ENCODE peak calls at places on chromosome 1, in six cellular contexts. One of them, this sample, is unnamed.

GRCh38 chr1:65459397-65459768 is 38.9 kb downstream of the LEPR start:
- DNase-seq in A549: no peak
- DNase-seq in tibial nerve: no peak
- DNase-seq in stomach: no peak
- DNase-seq in breast epithelium: no peak
- DNase-seq in spleen: no peak
- DNase-seq in this sample: no peak

GRCh38 chr1:221620437-221621384 is 121.2 kb downstream of the DUSP10 start:
- DNase-seq in spleen: no peak
- DNase-seq in stomach: no peak
- DNase-seq in breast epithelium: peak; percentile 39
- DNase-seq in tibial nerve: no peak
- DNase-seq in A549: no peak
- DNase-seq in this sample: no peak

GRCh38 chr1:80218112-80218511 is 1211.6 kb upstream of the ADGRL4 start:
- DNase-seq in spleen: no peak
- DNase-seq in breast epithelium: no peak
- DNase-seq in stomach: no peak
- DNase-seq in tibial nerve: no peak
- DNase-seq in A549: no peak
- DNase-seq in this sample: no peak

GRCh38 chr1:81183157-81183952 is 617.4 kb upstream of the ADGRL2 start:
- DNase-seq in A549: no peak
- DNase-seq in stomach: no peak
- DNase-seq in spleen: no peak
- DNase-seq in breast epithelium: no peak
- DNase-seq in tibial nerve: no peak
- DNase-seq in this sample: no peak

GRCh38 chr1:230169454-230170152 is 102.6 kb downstream of the GALNT2 start:
- DNase-seq in A549: no peak
- DNase-seq in stomach: no peak
- DNase-seq in spleen: no peak
- DNase-seq in tibial nerve: no peak
- DNase-seq in breast epithelium: no peak
- DNase-seq in this sample: no peak

GRCh38 chr1:162941024-162941423 is 80.0 kb upstream of the CCDC190 start:
- DNase-seq in breast epithelium: no peak
- DNase-seq in spleen: no peak
- DNase-seq in stomach: no peak
- DNase-seq in A549: no peak
- DNase-seq in tibial nerve: no peak
- DNase-seq in this sample: no peak

GRCh38 chr1:55443175-55443933 is 228.2 kb upstream of the USP24 start:
- DNase-seq in breast epithelium: peak; percentile 48
- DNase-seq in tibial nerve: peak; percentile 91
- DNase-seq in stomach: peak; percentile 45
- DNase-seq in spleen: no peak
- DNase-seq in A549: peak; percentile 33
- DNase-seq in this sample: peak; percentile 65

GRCh38 chr1:78329475-78329874 is 161.3 kb upstream of the PTGFR start:
- DNase-seq in spleen: no peak
- DNase-seq in A549: no peak
- DNase-seq in breast epithelium: no peak
- DNase-seq in stomach: no peak
- DNase-seq in tibial nerve: no peak
- DNase-seq in this sample: no peak

GRCh38 chr1:63674238-63674864 is 81.1 kb downstream of the PGM1 start:
- DNase-seq in stomach: peak; percentile 94
- DNase-seq in A549: peak; percentile 80
- DNase-seq in tibial nerve: peak; percentile 82
- DNase-seq in spleen: no peak
- DNase-seq in breast epithelium: peak; percentile 54
- DNase-seq in this sample: peak; percentile 81

GRCh38 chr1:203536575-203536974 is 42.6 kb downstream of the OPTC start:
- DNase-seq in spleen: no peak
- DNase-seq in tibial nerve: no peak
- DNase-seq in breast epithelium: no peak
- DNase-seq in A549: no peak
- DNase-seq in stomach: no peak
- DNase-seq in this sample: no peak

GRCh38 chr1:30657131-30658013 is 66.0 kb downstream of the MATN1 start:
- DNase-seq in stomach: peak; percentile 52
- DNase-seq in spleen: peak; percentile 56
- DNase-seq in breast epithelium: no peak
- DNase-seq in A549: no peak
- DNase-seq in tibial nerve: no peak
- DNase-seq in this sample: peak; percentile 80

GRCh38 chr1:236009857-236010256 is 55.0 kb downstream of the NID1 start:
- DNase-seq in stomach: no peak
- DNase-seq in A549: no peak
- DNase-seq in tibial nerve: no peak
- DNase-seq in breast epithelium: no peak
- DNase-seq in spleen: no peak
- DNase-seq in this sample: no peak

GRCh38 chr1:104780470-104781078 is 1030.9 kb downstream of the AMY1C start:
- DNase-seq in stomach: no peak
- DNase-seq in tibial nerve: no peak
- DNase-seq in A549: no peak
- DNase-seq in breast epithelium: no peak
- DNase-seq in spleen: no peak
- DNase-seq in this sample: no peak

GRCh38 chr1:44423706-44424546 is 18.9 kb downstream of the RNF220 start:
- DNase-seq in A549: no peak
- DNase-seq in tibial nerve: no peak
- DNase-seq in spleen: no peak
- DNase-seq in stomach: peak; percentile 87
- DNase-seq in breast epithelium: peak; percentile 92
- DNase-seq in this sample: peak; percentile 60

GRCh38 chr1:183885142-183885735 is 80.3 kb downstream of the RGL1 start:
- DNase-seq in tibial nerve: no peak
- DNase-seq in stomach: no peak
- DNase-seq in spleen: no peak
- DNase-seq in breast epithelium: no peak
- DNase-seq in A549: no peak
- DNase-seq in this sample: no peak

GRCh38 chr1:77400781-77401180 is 119.0 kb downstream of the AK5 start:
- DNase-seq in breast epithelium: no peak
- DNase-seq in stomach: no peak
- DNase-seq in spleen: no peak
- DNase-seq in A549: no peak
- DNase-seq in tibial nerve: no peak
- DNase-seq in this sample: no peak

GRCh38 chr1:235954306-235955283 is 87.9 kb upstream of the LYST start:
- DNase-seq in breast epithelium: no peak
- DNase-seq in stomach: no peak
- DNase-seq in A549: no peak
- DNase-seq in spleen: peak; percentile 94
- DNase-seq in tibial nerve: no peak
- DNase-seq in this sample: peak; percentile 54

GRCh38 chr1:154263465-154264332 is 8.7 kb upstream of the HAX1 start:
- DNase-seq in A549: no peak
- DNase-seq in breast epithelium: no peak
- DNase-seq in stomach: no peak
- DNase-seq in spleen: no peak
- DNase-seq in tibial nerve: no peak
- DNase-seq in this sample: no peak

GRCh38 chr1:54230507-54231339 is 30.8 kb downstream of the MRPL37 start:
- DNase-seq in tibial nerve: no peak
- DNase-seq in spleen: peak; percentile 24
- DNase-seq in A549: no peak
- DNase-seq in breast epithelium: no peak
- DNase-seq in stomach: no peak
- DNase-seq in this sample: no peak

GRCh38 chr1:12542138-12542465 is 75.9 kb downstream of the DHRS3 start:
- DNase-seq in tibial nerve: no peak
- DNase-seq in A549: no peak
- DNase-seq in spleen: no peak
- DNase-seq in breast epithelium: no peak
- DNase-seq in stomach: no peak
- DNase-seq in this sample: no peak

GRCh38 chr1:92411511-92411910 is 75.2 kb downstream of the GFI1 start:
- DNase-seq in tibial nerve: no peak
- DNase-seq in breast epithelium: no peak
- DNase-seq in stomach: no peak
- DNase-seq in spleen: no peak
- DNase-seq in A549: no peak
- DNase-seq in this sample: peak; percentile 46

GRCh38 chr1:89781494-89782126 is 39.2 kb upstream of the LRRC8D start:
- DNase-seq in spleen: no peak
- DNase-seq in breast epithelium: no peak
- DNase-seq in tibial nerve: no peak
- DNase-seq in A549: no peak
- DNase-seq in stomach: no peak
- DNase-seq in this sample: no peak

DNA sequence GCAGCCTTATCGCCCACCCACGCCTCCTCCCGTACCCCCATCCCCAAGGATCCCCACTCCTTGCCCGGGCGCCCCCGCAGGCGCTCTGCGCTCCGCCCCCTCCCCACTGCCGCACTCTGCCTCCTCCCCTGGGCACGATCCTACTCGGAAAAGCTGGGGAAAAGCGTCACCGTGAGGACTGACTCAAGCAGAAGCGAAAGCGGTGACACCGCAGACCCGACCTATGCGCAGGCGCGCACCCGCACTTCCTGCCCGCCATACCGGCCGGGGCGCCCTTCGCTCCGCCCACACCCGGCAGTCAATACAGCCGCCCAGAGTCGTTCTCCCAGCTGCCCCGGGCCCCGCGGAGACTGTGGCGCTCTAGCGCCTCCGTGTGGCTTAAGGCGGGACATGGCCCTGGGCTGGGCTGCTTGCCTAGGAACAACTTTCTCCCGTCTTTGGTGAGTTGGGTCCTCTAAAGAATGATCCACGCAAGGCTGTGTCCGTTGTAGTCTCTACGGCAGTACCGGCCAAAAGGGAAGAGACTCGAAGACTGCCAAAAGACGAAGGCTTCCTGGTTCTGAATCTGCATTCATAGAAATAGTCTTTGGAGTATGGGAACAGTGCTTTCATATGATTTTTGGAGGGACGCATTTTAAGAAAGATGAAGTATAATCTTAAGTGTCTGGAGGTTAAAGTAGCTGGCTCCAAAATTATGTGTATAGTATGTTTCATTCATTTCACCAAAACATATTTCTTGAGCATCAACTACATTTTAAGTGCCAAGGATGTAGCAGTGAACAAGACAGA is at the start of gene OMA1:
- DNase-seq in tibial nerve: peak; percentile 92
- DNase-seq in breast epithelium: peak; percentile 95
- DNase-seq in stomach: peak; percentile 98
- DNase-seq in spleen: peak; percentile 100
- DNase-seq in A549: peak; percentile 72
- DNase-seq in this sample: peak; percentile 98
- TF ChIP-seq POLR2A in tibial nerve: peak; percentile 80
- TF ChIP-seq POLR2A in breast epithelium: peak; percentile 76
- TF ChIP-seq POLR2A in stomach: peak; percentile 74
- TF ChIP-seq POLR2A in spleen: peak; percentile 92
- TF ChIP-seq POLR2A in A549: peak; percentile 70
- TF ChIP-seq POLR2A in this sample: peak; percentile 93

DNA sequence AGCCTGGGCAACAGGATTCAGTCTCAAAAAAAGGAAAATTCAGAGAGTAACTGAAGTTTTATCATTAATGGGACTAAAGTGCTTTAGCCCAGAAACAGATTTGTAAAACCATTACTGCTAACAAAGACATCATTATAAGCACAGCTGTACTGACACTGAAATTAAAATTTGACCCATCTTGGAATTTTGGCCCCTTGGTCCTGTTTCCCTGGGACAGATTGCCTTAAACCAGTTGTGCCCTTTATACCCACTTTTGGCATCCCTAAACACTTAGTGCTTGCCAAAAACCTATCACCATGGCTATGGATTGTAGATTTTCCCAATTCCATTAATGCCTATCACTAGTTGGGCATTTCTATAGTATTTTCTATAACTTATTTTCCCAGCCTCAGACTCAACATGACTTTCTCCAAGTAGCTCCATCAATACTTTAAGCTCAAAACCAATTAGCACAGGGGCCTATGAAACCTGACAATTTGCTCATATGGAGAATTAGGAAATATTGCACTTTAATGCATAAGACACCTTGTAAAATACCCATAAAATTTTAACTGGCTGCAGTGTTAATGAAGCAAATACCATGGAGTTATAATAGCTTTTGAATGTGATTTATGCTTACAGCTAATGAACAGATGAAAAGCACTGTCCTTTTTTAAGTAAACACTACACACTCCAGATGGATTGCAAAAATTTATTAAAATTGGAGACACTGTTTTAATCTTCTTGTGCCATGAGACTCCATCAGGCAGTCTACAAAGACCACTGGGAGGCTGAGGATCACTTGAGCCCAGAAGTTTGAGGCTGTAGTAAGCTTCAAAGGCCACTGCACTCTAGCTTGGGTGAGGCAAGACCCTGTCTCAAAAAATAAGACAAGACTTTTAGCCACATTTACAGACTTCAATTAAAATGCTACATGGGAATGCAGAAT is 4.3 kb downstream of the GAS5 start:
- DNase-seq in A549: no peak
- DNase-seq in breast epithelium: no peak
- DNase-seq in tibial nerve: no peak
- DNase-seq in spleen: no peak
- DNase-seq in stomach: no peak
- DNase-seq in this sample: no peak
- TF ChIP-seq POLR2A in A549: no peak
- TF ChIP-seq POLR2A in breast epithelium: no peak
- TF ChIP-seq POLR2A in tibial nerve: no peak
- TF ChIP-seq POLR2A in spleen: no peak
- TF ChIP-seq POLR2A in stomach: no peak
- TF ChIP-seq POLR2A in this sample: no peak

GRCh38 chr1:117059678-117060440 is at the start of gene TTF2:
- DNase-seq in A549: peak; percentile 94
- DNase-seq in stomach: peak; percentile 93
- DNase-seq in tibial nerve: peak; percentile 95
- DNase-seq in spleen: peak; percentile 95
- DNase-seq in breast epithelium: peak; percentile 97
- DNase-seq in this sample: peak; percentile 95
- TF ChIP-seq POLR2A in A549: peak; percentile 47
- TF ChIP-seq POLR2A in stomach: no peak
- TF ChIP-seq POLR2A in tibial nerve: no peak
- TF ChIP-seq POLR2A in spleen: no peak
- TF ChIP-seq POLR2A in breast epithelium: no peak
- TF ChIP-seq POLR2A in this sample: peak; percentile 68

DNA sequence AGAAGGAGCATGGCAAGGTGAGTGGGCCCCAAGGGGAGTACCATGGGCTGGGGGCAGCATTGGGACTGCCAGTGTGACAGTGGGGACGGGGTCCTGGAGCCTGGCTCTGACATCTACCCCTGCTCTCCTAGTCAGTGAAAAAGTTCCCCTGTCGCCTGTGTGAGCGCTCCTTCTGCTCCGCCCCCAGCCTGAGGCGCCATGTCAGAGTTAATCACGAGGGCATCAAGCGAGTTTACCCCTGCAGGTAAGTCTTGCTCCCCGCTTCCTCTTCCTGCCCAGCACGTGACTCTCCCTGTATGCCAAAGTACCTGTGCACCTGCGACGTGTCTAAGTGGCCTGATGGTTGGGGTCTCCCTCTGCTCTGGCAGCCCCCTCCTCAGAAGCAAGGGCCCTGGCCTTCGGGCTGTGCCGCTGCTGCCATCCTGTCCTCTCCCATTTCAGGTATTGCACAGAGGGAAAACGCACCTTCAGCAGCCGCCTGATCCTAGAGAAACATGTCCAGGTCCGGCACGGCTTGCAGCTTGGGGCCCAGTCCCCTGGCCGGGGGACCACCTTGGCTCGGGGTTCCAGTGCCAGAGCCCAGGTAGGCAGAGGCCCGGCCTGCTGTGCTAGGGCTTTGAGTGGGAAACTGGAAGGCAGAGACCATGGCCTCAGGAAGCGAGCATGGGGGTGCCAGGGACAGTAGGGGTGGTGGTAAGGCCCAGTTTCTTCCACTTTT is 8.1 kb downstream of the ZNF687 start:
- DNase-seq in A549: no peak
- DNase-seq in spleen: no peak
- DNase-seq in breast epithelium: no peak
- DNase-seq in tibial nerve: no peak
- DNase-seq in stomach: no peak
- DNase-seq in this sample: no peak
- TF ChIP-seq POLR2A in A549: no peak
- TF ChIP-seq POLR2A in spleen: no peak
- TF ChIP-seq POLR2A in breast epithelium: no peak
- TF ChIP-seq POLR2A in tibial nerve: no peak
- TF ChIP-seq POLR2A in stomach: no peak
- TF ChIP-seq POLR2A in this sample: no peak

This sample was measured in transverse colon.